ENCODE peak calls at places on chromosomes 7 and 10, in seven cellular contexts. One of them, this sample, is unnamed.

GRCh38 chr10:102420810-102421644 is at the start of gene FBXL15:
- DNase-seq in WERI-Rb-1: peak
- DNase-seq in lower lobe of right lung: peak
- DNase-seq in astrocyte of the cerebellum: peak
- DNase-seq in BJ: peak
- DNase-seq in cardiac muscle cell: peak
- DNase-seq in fibroblast of the aortic adventitia: peak
- DNase-seq in this sample: peak

GRCh38 chr10:27197980-27198645 is 42.5 kb downstream of the ACBD5 start:
- DNase-seq in WERI-Rb-1: no peak
- DNase-seq in lower lobe of right lung: no peak
- DNase-seq in astrocyte of the cerebellum: no peak
- DNase-seq in BJ: no peak
- DNase-seq in cardiac muscle cell: no peak
- DNase-seq in fibroblast of the aortic adventitia: peak
- DNase-seq in this sample: no peak

GRCh38 chr10:59807629-59808620 is 54.7 kb upstream of the MRLN start:
- DNase-seq in WERI-Rb-1: no peak
- DNase-seq in lower lobe of right lung: peak
- DNase-seq in astrocyte of the cerebellum: no peak
- DNase-seq in BJ: no peak
- DNase-seq in cardiac muscle cell: no peak
- DNase-seq in fibroblast of the aortic adventitia: no peak
- DNase-seq in this sample: no peak

GRCh38 chr10:43855667-43856210 is 207.1 kb upstream of the ZNF32 start:
- DNase-seq in WERI-Rb-1: peak
- DNase-seq in lower lobe of right lung: no peak
- DNase-seq in astrocyte of the cerebellum: no peak
- DNase-seq in BJ: no peak
- DNase-seq in cardiac muscle cell: peak
- DNase-seq in fibroblast of the aortic adventitia: no peak
- DNase-seq in this sample: no peak

GRCh38 chr7:114502454-114503254 is 88.0 kb downstream of the FOXP2 start:
- DNase-seq in WERI-Rb-1: no peak
- DNase-seq in lower lobe of right lung: no peak
- DNase-seq in astrocyte of the cerebellum: no peak
- DNase-seq in BJ: no peak
- DNase-seq in cardiac muscle cell: no peak
- DNase-seq in fibroblast of the aortic adventitia: peak
- DNase-seq in this sample: no peak

GRCh38 chr10:69391158-69391557 is 25.6 kb downstream of the TACR2 start:
- DNase-seq in WERI-Rb-1: no peak
- DNase-seq in lower lobe of right lung: no peak
- DNase-seq in astrocyte of the cerebellum: no peak
- DNase-seq in BJ: no peak
- DNase-seq in cardiac muscle cell: no peak
- DNase-seq in fibroblast of the aortic adventitia: no peak
- DNase-seq in this sample: no peak

GRCh38 chr7:47535033-47535703 is 46.7 kb downstream of the TNS3 start:
- DNase-seq in WERI-Rb-1: no peak
- DNase-seq in lower lobe of right lung: no peak
- DNase-seq in astrocyte of the cerebellum: no peak
- DNase-seq in BJ: no peak
- DNase-seq in cardiac muscle cell: no peak
- DNase-seq in fibroblast of the aortic adventitia: no peak
- DNase-seq in this sample: no peak

GRCh38 chr10:116440330-116441030 is 12.8 kb downstream of the PNLIPRP3 start:
- DNase-seq in WERI-Rb-1: no peak
- DNase-seq in lower lobe of right lung: no peak
- DNase-seq in astrocyte of the cerebellum: no peak
- DNase-seq in BJ: no peak
- DNase-seq in cardiac muscle cell: no peak
- DNase-seq in fibroblast of the aortic adventitia: no peak
- DNase-seq in this sample: no peak

GRCh38 chr7:1857487-1858425 is 187.7 kb downstream of the ELFN1 start:
- DNase-seq in WERI-Rb-1: peak
- DNase-seq in lower lobe of right lung: peak
- DNase-seq in astrocyte of the cerebellum: no peak
- DNase-seq in BJ: no peak
- DNase-seq in cardiac muscle cell: no peak
- DNase-seq in fibroblast of the aortic adventitia: no peak
- DNase-seq in this sample: peak

DNA sequence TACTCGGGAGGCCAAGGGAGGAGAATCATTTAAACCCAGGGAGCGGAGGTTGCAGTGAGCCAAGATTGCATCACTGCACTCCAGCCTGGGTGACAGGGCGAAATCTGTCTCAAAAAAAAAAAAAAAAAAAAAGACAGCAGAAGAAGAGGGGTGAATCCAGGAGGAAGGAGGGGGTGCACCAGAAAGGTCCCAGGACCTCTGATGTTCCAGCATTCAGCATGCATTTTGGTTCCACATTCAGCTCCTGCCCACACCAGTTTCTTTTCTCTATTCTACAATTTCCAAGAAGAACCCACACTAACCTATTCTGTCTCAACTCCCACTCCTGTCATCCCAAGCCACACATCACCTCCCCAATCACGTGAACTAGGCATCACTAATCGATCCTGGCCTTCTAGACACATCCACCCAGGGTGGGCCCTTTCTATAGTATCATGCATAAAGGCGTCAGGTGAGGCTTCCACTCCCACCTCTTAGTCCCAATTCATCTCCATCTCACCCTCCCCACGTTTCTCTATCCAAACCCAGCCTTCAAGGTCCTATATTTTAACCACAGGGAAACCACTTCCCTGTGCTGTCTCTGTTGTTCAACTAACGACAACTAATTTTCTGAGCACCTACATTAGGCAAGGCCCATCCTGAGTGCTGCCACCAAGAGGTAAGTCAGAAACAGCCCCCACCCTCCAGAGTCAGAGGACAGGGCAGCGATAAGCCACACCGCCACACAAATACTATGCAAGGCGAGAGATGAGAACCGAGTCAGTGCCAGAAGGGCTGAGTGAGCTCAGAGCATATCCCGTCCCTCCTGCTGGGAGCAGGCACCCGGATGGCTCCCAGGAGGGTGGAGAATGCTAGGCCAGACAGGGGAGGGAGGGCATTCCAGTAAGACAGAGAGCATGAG is 2.2 kb downstream of the ANXA11 start:
- DNase-seq in WERI-Rb-1: peak
- DNase-seq in lower lobe of right lung: peak
- DNase-seq in astrocyte of the cerebellum: peak
- DNase-seq in BJ: peak
- DNase-seq in cardiac muscle cell: peak
- DNase-seq in fibroblast of the aortic adventitia: peak
- DNase-seq in this sample: peak
- TF ChIP-seq CTCF in WERI-Rb-1: peak
- TF ChIP-seq CTCF in lower lobe of right lung: peak
- TF ChIP-seq CTCF in astrocyte of the cerebellum: peak
- TF ChIP-seq CTCF in BJ: peak
- TF ChIP-seq CTCF in cardiac muscle cell: peak
- TF ChIP-seq CTCF in fibroblast of the aortic adventitia: peak
- TF ChIP-seq CTCF in this sample: no peak

DNA sequence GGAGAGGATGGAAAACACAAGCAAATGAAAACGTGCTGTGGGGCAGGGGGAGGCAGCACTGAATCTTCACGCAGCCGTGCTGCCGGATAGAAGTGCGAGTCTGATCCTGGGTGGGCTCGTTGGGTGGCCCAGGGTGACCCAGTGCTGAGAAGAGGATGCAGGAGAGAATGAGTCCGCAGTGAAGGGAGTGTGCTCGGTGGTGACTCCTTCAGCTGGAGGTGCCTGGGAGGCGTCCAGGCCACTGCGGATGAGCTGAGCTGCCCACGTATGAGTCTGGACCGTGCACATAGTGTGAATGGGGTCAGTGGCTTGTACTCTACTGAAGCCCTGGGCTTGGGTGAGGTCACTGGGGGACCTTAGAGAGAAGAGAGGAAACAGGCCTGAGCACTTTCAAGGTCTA is 190.0 kb upstream of the MGMT start:
- DNase-seq in WERI-Rb-1: no peak
- DNase-seq in lower lobe of right lung: no peak
- DNase-seq in astrocyte of the cerebellum: no peak
- DNase-seq in BJ: no peak
- DNase-seq in cardiac muscle cell: no peak
- DNase-seq in fibroblast of the aortic adventitia: no peak
- DNase-seq in this sample: no peak
- TF ChIP-seq CTCF in WERI-Rb-1: no peak
- TF ChIP-seq CTCF in lower lobe of right lung: no peak
- TF ChIP-seq CTCF in astrocyte of the cerebellum: no peak
- TF ChIP-seq CTCF in BJ: no peak
- TF ChIP-seq CTCF in cardiac muscle cell: no peak
- TF ChIP-seq CTCF in fibroblast of the aortic adventitia: no peak
- TF ChIP-seq CTCF in this sample: no peak

GRCh38 chr7:138460649-138461607 is 869 bp downstream of the TRIM24 start:
- DNase-seq in WERI-Rb-1: peak
- DNase-seq in lower lobe of right lung: peak
- DNase-seq in astrocyte of the cerebellum: peak
- DNase-seq in BJ: no peak
- DNase-seq in cardiac muscle cell: peak
- DNase-seq in fibroblast of the aortic adventitia: peak
- DNase-seq in this sample: peak
- TF ChIP-seq CTCF in WERI-Rb-1: no peak
- TF ChIP-seq CTCF in lower lobe of right lung: no peak
- TF ChIP-seq CTCF in astrocyte of the cerebellum: no peak
- TF ChIP-seq CTCF in BJ: no peak
- TF ChIP-seq CTCF in cardiac muscle cell: no peak
- TF ChIP-seq CTCF in fibroblast of the aortic adventitia: no peak
- TF ChIP-seq CTCF in this sample: no peak

DNA sequence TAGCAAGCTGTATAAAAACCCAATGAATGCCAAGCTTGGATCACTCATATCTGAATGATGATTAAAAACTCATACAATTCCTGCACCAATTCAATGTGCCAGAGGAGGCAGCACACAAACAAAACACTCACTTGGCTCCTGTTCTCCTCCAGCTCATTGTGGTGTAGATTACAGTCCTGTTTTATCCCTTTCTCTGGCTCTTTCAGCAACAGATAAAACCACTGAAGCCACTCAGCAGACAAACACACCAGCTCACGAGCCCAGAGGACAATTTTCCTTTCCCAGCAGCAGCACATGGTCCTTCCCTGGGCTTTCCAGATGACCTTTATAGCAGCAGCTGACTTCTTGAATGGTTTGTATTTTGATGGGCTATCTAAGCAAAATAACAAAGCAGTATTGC is 107.3 kb upstream of the STARD3NL start:
- DNase-seq in WERI-Rb-1: peak
- DNase-seq in lower lobe of right lung: no peak
- DNase-seq in astrocyte of the cerebellum: peak
- DNase-seq in BJ: no peak
- DNase-seq in cardiac muscle cell: peak
- DNase-seq in fibroblast of the aortic adventitia: peak
- DNase-seq in this sample: no peak
- TF ChIP-seq CTCF in WERI-Rb-1: peak
- TF ChIP-seq CTCF in lower lobe of right lung: peak
- TF ChIP-seq CTCF in astrocyte of the cerebellum: peak
- TF ChIP-seq CTCF in BJ: no peak
- TF ChIP-seq CTCF in cardiac muscle cell: peak
- TF ChIP-seq CTCF in fibroblast of the aortic adventitia: peak
- TF ChIP-seq CTCF in this sample: peak

GRCh38 chr7:131400833-131401593 is 73.3 kb downstream of the MKLN1 start:
- DNase-seq in WERI-Rb-1: no peak
- DNase-seq in lower lobe of right lung: no peak
- DNase-seq in astrocyte of the cerebellum: no peak
- DNase-seq in BJ: no peak
- DNase-seq in cardiac muscle cell: no peak
- DNase-seq in fibroblast of the aortic adventitia: peak
- DNase-seq in this sample: no peak
- TF ChIP-seq CTCF in WERI-Rb-1: no peak
- TF ChIP-seq CTCF in lower lobe of right lung: no peak
- TF ChIP-seq CTCF in astrocyte of the cerebellum: no peak
- TF ChIP-seq CTCF in BJ: no peak
- TF ChIP-seq CTCF in cardiac muscle cell: no peak
- TF ChIP-seq CTCF in fibroblast of the aortic adventitia: no peak
- TF ChIP-seq CTCF in this sample: no peak

DNA sequence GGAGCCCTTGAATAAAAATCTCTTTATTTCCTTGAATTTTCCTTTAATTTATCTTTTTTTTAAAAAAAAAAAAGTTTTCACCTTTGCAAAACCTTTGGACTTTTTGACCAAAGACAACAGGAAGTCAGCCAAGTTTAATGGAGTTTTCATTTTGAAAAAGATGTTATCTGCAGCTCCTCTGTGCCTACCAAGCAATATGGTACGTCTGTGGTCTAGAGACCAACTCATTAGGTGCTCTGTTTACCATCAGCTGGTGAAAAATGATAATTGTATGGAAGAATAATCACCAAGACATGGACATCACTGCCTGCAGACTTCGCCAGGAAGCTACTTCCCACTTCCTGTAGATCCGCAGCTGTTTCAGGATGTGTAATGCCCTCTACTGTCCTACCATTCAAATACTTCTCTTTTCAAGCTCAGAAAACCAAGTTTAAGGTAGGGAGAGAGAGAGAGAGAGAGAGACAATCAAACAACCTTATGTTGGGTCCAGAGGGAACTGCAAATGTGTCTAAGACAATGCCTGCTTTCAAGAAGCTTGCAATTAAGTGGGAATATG is 18.7 kb downstream of the PLXNA4 start:
- DNase-seq in WERI-Rb-1: no peak
- DNase-seq in lower lobe of right lung: no peak
- DNase-seq in astrocyte of the cerebellum: no peak
- DNase-seq in BJ: no peak
- DNase-seq in cardiac muscle cell: no peak
- DNase-seq in fibroblast of the aortic adventitia: peak
- DNase-seq in this sample: no peak
- TF ChIP-seq CTCF in WERI-Rb-1: peak
- TF ChIP-seq CTCF in lower lobe of right lung: no peak
- TF ChIP-seq CTCF in astrocyte of the cerebellum: peak
- TF ChIP-seq CTCF in BJ: no peak
- TF ChIP-seq CTCF in cardiac muscle cell: peak
- TF ChIP-seq CTCF in fibroblast of the aortic adventitia: no peak
- TF ChIP-seq CTCF in this sample: no peak

DNA sequence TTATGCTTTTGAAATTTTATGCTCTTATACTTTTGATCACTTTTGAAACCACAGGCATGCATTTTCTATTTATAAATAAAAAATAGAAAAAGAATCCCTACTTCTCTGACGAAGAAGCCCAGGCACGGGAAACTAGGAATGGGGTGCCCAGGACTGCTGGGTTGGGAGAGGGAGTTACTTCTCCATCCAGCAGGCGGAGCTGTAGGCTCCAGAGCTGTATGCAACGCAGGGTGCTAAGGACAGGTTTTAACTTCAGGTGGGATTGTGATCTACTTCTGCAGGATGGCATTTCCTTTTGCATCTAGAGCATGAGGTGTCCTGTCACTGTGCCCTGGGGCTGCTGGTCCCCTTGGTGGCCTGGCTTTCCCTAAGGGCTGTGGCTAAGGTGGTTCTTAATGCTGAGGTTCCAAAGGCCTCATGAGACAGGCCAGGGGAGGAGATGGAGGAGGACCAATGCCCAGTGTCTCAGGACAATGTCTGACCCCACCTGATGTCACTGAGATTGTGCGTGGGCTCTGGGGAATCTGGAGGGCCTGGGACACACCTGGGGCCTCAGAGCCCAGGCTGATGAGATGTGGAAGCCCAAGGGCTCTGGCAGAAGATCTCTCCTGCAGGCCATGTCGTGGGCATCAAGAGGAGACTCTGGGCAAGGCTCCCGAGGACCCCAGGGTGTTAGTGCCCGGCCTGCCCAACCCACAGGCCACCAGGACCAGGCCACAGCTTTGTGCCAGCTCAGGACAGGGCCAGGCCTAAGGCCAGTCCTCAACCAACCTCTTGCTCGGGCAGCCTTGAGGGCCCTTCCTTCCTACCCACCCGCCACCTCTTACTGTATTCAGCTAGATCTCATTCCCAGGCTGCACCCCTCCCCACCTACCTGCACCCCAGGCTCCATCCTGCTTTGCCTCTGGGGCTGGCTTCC is 507 bp downstream of the CCDC201 start:
- DNase-seq in WERI-Rb-1: no peak
- DNase-seq in lower lobe of right lung: no peak
- DNase-seq in astrocyte of the cerebellum: no peak
- DNase-seq in BJ: no peak
- DNase-seq in cardiac muscle cell: peak
- DNase-seq in fibroblast of the aortic adventitia: no peak
- DNase-seq in this sample: peak
- TF ChIP-seq CTCF in WERI-Rb-1: peak
- TF ChIP-seq CTCF in lower lobe of right lung: peak
- TF ChIP-seq CTCF in astrocyte of the cerebellum: peak
- TF ChIP-seq CTCF in BJ: peak
- TF ChIP-seq CTCF in cardiac muscle cell: peak
- TF ChIP-seq CTCF in fibroblast of the aortic adventitia: peak
- TF ChIP-seq CTCF in this sample: peak